ENCODE peak calls at places on chromosomes 11 and 22, in nine cellular contexts. W is activated naive CD4-positive, alpha-beta T cell; N is left kidney; I is head of caudate nucleus; H is sciatic nerve; L is activated CD4-positive, alpha-beta T cell treated with anti-CD3 and anti-CD28 coated beads, Interleukin-2, amount 50 U/mL, for 48 hours; E is GM04504; K is Caki2; X is GM18507. O is an unnamed sample.

GRCh38 chr11:120098503-120099054 is 39.3 kb downstream of the TRIM29 start:
- DNase-seq in H (no peak), X (no peak), I (no peak), W (no peak), L (no peak), E (no peak), N (peak; percentile 66), K (no peak), O (no peak)

GRCh38 chr11:106391771-106392412 is 314.4 kb downstream of the AASDHPPT start:
- DNase-seq in H (no peak), X (no peak), K (no peak), E (peak; percentile 28), W (no peak), L (no peak), N (no peak), I (no peak), O (no peak)

GRCh38 chr11:119417726-119418540 is 5.0 kb downstream of the THY1 start:
- DNase-seq in N (peak; percentile 16), E (peak; percentile 85), H (no peak), I (peak; percentile 76), W (no peak), X (no peak), K (peak; percentile 71), L (no peak), O (peak; percentile 89)

GRCh38 chr11:12185914-12186313 is 75.5 kb downstream of the MICAL2 start:
- DNase-seq in W (no peak), N (peak; percentile 73), K (no peak), H (no peak), X (no peak), I (no peak), L (no peak), E (no peak), O (no peak)

GRCh38 chr11:113332638-113333329 is 18.4 kb downstream of the TTC12 start:
- DNase-seq in N (no peak), X (no peak), W (no peak), K (no peak), H (no peak), E (no peak), L (no peak), I (no peak), O (no peak)

GRCh38 chr11:113363996-113364641 is 23.5 kb upstream of the ANKK1 start:
- DNase-seq in K (no peak), H (no peak), E (no peak), X (no peak), N (no peak), W (no peak), L (no peak), I (no peak), O (no peak)

GRCh38 chr11:38448284-38448683 is 1850.2 kb upstream of the RAG2 start:
- DNase-seq in L (no peak), K (no peak), X (no peak), N (no peak), W (no peak), I (no peak), E (no peak), H (no peak), O (no peak)

GRCh38 chr11:85694385-85694980 is 8.5 kb upstream of the CCDC89 start:
- DNase-seq in X (no peak), E (no peak), I (no peak), N (peak; percentile 66), K (peak; percentile 24), L (no peak), W (no peak), H (no peak), O (no peak)

GRCh38 chr11:117882539-117882938 is 6.1 kb upstream of the FXYD6 start:
- DNase-seq in X (no peak), H (peak; percentile 37), W (no peak), E (no peak), N (peak; percentile 37), L (no peak), I (peak; percentile 30), K (no peak), O (no peak)

GRCh38 chr11:93267383-93267782 is 63.2 kb upstream of the DEUP1 start:
- DNase-seq in N (no peak), E (no peak), L (no peak), H (no peak), I (no peak), X (no peak), K (peak; percentile 15), W (no peak), O (no peak)

GRCh38 chr22:19885841-19886592 is 31.3 kb upstream of the GNB1L start:
- DNase-seq in L (no peak), E (no peak), W (no peak), I (no peak), X (no peak), H (peak; percentile 47), N (no peak), K (no peak), O (no peak)

GRCh38 chr11:73306977-73307322 is 1.1 kb upstream of the ARHGEF17 start:
- DNase-seq in H (no peak), X (no peak), L (no peak), I (no peak), E (no peak), N (no peak), K (no peak), W (no peak), O (no peak)

GRCh38 chr11:75144716-75145014 is 6.2 kb upstream of the SLCO2B1 start:
- DNase-seq in I (no peak), K (no peak), E (no peak), X (no peak), W (no peak), L (no peak), N (no peak), H (no peak), O (no peak)

GRCh38 chr22:32926600-32926999 is 125.1 kb downstream of the TIMP3 start:
- DNase-seq in E (peak; percentile 11), N (no peak), X (no peak), W (no peak), I (no peak), H (no peak), K (peak; percentile 8), L (peak; percentile 2), O (no peak)

GRCh38 chr11:60485987-60486386 is 6.6 kb upstream of the MS4A12 start:
- DNase-seq in L (peak; percentile 2), N (peak; percentile 23), I (no peak), K (no peak), W (no peak), H (no peak), E (no peak), X (peak; percentile 68), O (no peak)

GRCh38 chr11:30753994-30754393 is 167.8 kb upstream of the MPPED2 start:
- DNase-seq in X (no peak), I (no peak), H (no peak), L (no peak), E (no peak), K (no peak), N (no peak), W (no peak), O (no peak)

GRCh38 chr11:459511-460220 is 9.6 kb downstream of the PTDSS2 start:
- DNase-seq in E (no peak), X (no peak), K (no peak), L (no peak), N (no peak), H (no peak), I (no peak), W (no peak), O (no peak)

GRCh38 chr11:61507962-61508824 is at the start of gene LRRC10B:
- DNase-seq in H (no peak), I (peak; percentile 87), W (no peak), K (no peak), E (no peak), N (peak; percentile 93), X (no peak), L (peak; percentile 40), O (no peak)

GRCh38 chr11:34266987-34267386 is 90.8 kb downstream of the ABTB2 start:
- DNase-seq in I (peak; percentile 58), N (peak; percentile 53), E (no peak), W (no peak), K (no peak), H (peak; percentile 70), X (no peak), L (no peak), O (no peak)

GRCh38 chr11:19895776-19896175 is 183.1 kb downstream of the NAV2 start:
- DNase-seq in K (no peak), L (no peak), H (no peak), I (no peak), X (no peak), E (no peak), W (no peak), N (no peak), O (no peak)

GRCh38 chr22:27377901-27378300 is 423.7 kb downstream of the MN1 start:
- DNase-seq in L (no peak), K (no peak), X (no peak), H (no peak), N (peak; percentile 73), I (no peak), W (no peak), E (no peak), O (no peak)

GRCh38 chr11:87144266-87144665 is 106.5 kb downstream of the TMEM135 start:
- DNase-seq in X (no peak), H (no peak), W (no peak), N (no peak), L (no peak), K (no peak), E (no peak), I (no peak), O (no peak)

GRCh38 chr11:86781546-86781945 is 18.8 kb upstream of the PRSS23 start:
- DNase-seq in N (no peak), K (no peak), W (no peak), X (no peak), I (no peak), L (no peak), E (no peak), H (no peak), O (no peak)

GRCh38 chr22:37802310-37803194 is 5.2 kb upstream of the GCAT start:
- DNase-seq in N (peak; percentile 92), K (peak; percentile 47), X (no peak), W (no peak), E (no peak), I (peak; percentile 80), L (no peak), H (peak; percentile 77), O (no peak)

GRCh38 chr11:82775736-82776346 is 42.2 kb upstream of the FAM181B start:
- DNase-seq in L (peak; percentile 27), N (no peak), K (peak; percentile 10), H (no peak), X (peak; percentile 11), W (peak; percentile 2), I (peak; percentile 47), E (peak; percentile 31), O (no peak)

GRCh38 chr11:75152090-75152489 is 1.2 kb downstream of the SLCO2B1 start:
- DNase-seq in X (no peak), W (no peak), I (no peak), K (no peak), E (no peak), N (no peak), L (no peak), H (no peak), O (no peak)

GRCh38 chr11:126546191-126546590 is 190.7 kb downstream of the ST3GAL4 start:
- DNase-seq in H (no peak), W (no peak), N (peak; percentile 26), I (no peak), L (no peak), E (no peak), K (no peak), X (no peak), O (no peak)

GRCh38 chr11:68382358-68382998 is 70.1 kb downstream of the LRP5 start:
- DNase-seq in N (no peak), X (no peak), E (no peak), K (no peak), H (no peak), L (no peak), I (no peak), W (no peak), O (no peak)

GRCh38 chr11:73950869-73951710 is at the start of gene DNAJB13:
- DNase-seq in L (no peak), N (peak; percentile 85), H (no peak), E (no peak), K (peak; percentile 25), X (peak; percentile 77), I (peak; percentile 41), W (no peak), O (no peak)

GRCh38 chr22:42315392-42315756 is 44.9 kb upstream of the TCF20 start:
- DNase-seq in N (no peak), X (no peak), I (no peak), W (no peak), K (no peak), L (no peak), H (no peak), E (no peak), O (no peak)

GRCh38 chr11:32071811-32072210 is 19.1 kb upstream of the RCN1 start:
- DNase-seq in I (no peak), L (no peak), W (no peak), K (peak; percentile 32), E (no peak), H (no peak), N (peak; percentile 73), X (no peak), O (no peak)

O was measured in AG04449.